ENCODE peak calls at places on chromosome 6, in five cellular contexts. One of them, this sample, is unnamed.

GRCh38 chr6:7726416-7727149 is 684 bp downstream of the BMP6 start:
- DNase-seq in choroid plexus epithelial cell: no peak
- DNase-seq in skeletal muscle cell: no peak
- DNase-seq in RWPE1: no peak
- DNase-seq in non-pigmented ciliary epithelial cell: no peak
- DNase-seq in this sample: no peak

GRCh38 chr6:57173886-57174510 is 1.9 kb downstream of the BAG2 start:
- DNase-seq in choroid plexus epithelial cell: peak; percentile 68
- DNase-seq in skeletal muscle cell: no peak
- DNase-seq in RWPE1: peak; percentile 59
- DNase-seq in non-pigmented ciliary epithelial cell: no peak
- DNase-seq in this sample: peak; percentile 55

GRCh38 chr6:44855562-44856494 is 468.3 kb downstream of the CDC5L start:
- DNase-seq in choroid plexus epithelial cell: peak; percentile 78
- DNase-seq in skeletal muscle cell: peak; percentile 75
- DNase-seq in RWPE1: no peak
- DNase-seq in non-pigmented ciliary epithelial cell: peak; percentile 35
- DNase-seq in this sample: no peak

GRCh38 chr6:25389501-25389900 is 110.3 kb downstream of the CARMIL1 start:
- DNase-seq in choroid plexus epithelial cell: peak; percentile 18
- DNase-seq in skeletal muscle cell: no peak
- DNase-seq in RWPE1: peak; percentile 50
- DNase-seq in non-pigmented ciliary epithelial cell: peak; percentile 8
- DNase-seq in this sample: peak; percentile 57

GRCh38 chr6:143271024-143271423 is 179.5 kb downstream of the ADAT2 start:
- DNase-seq in choroid plexus epithelial cell: peak; percentile 55
- DNase-seq in skeletal muscle cell: peak; percentile 83
- DNase-seq in RWPE1: peak; percentile 68
- DNase-seq in non-pigmented ciliary epithelial cell: no peak
- DNase-seq in this sample: peak; percentile 35

GRCh38 chr6:5208491-5208890 is 52.3 kb downstream of the LYRM4 start:
- DNase-seq in choroid plexus epithelial cell: no peak
- DNase-seq in skeletal muscle cell: no peak
- DNase-seq in RWPE1: no peak
- DNase-seq in non-pigmented ciliary epithelial cell: no peak
- DNase-seq in this sample: no peak

GRCh38 chr6:141653590-141653989 is 479.1 kb upstream of the GJE1 start:
- DNase-seq in choroid plexus epithelial cell: peak; percentile 19
- DNase-seq in skeletal muscle cell: no peak
- DNase-seq in RWPE1: no peak
- DNase-seq in non-pigmented ciliary epithelial cell: no peak
- DNase-seq in this sample: no peak

GRCh38 chr6:151494235-151494950 is 576 bp downstream of the CCDC170 start:
- DNase-seq in choroid plexus epithelial cell: peak; percentile 51
- DNase-seq in skeletal muscle cell: no peak
- DNase-seq in RWPE1: peak; percentile 33
- DNase-seq in non-pigmented ciliary epithelial cell: no peak
- DNase-seq in this sample: no peak

GRCh38 chr6:169069361-169069760 is 184.3 kb downstream of the THBS2 start:
- DNase-seq in choroid plexus epithelial cell: no peak
- DNase-seq in skeletal muscle cell: no peak
- DNase-seq in RWPE1: no peak
- DNase-seq in non-pigmented ciliary epithelial cell: peak; percentile 28
- DNase-seq in this sample: peak; percentile 59